ENCODE peak calls at places on chromosomes 2 and 18, in seven cellular contexts. One of them, this sample, is unnamed.
A peak's percentile ranks its signal among the peaks of the same experiment; 100 is the strongest.

GRCh38 chr2:136048886-136049832 is 63.7 kb upstream of the DARS1 start:
- DNase-seq in kidney: no peak
- DNase-seq in choroid plexus epithelial cell: no peak
- DNase-seq in foreskin fibroblast: no peak
- DNase-seq in endothelial cell of umbilical vein: no peak
- DNase-seq in fibroblast of mammary gland: no peak
- DNase-seq in CD8-positive, alpha-beta T cell: no peak
- DNase-seq in this sample: no peak

GRCh38 chr2:170115501-170116229 is 62.3 kb upstream of the MYO3B start:
- DNase-seq in kidney: no peak
- DNase-seq in choroid plexus epithelial cell: no peak
- DNase-seq in foreskin fibroblast: no peak
- DNase-seq in endothelial cell of umbilical vein: no peak
- DNase-seq in fibroblast of mammary gland: no peak
- DNase-seq in CD8-positive, alpha-beta T cell: no peak
- DNase-seq in this sample: no peak

GRCh38 chr2:220871909-220872308 is 700.2 kb downstream of the EPHA4 start:
- DNase-seq in kidney: no peak
- DNase-seq in choroid plexus epithelial cell: no peak
- DNase-seq in foreskin fibroblast: no peak
- DNase-seq in endothelial cell of umbilical vein: no peak
- DNase-seq in fibroblast of mammary gland: no peak
- DNase-seq in CD8-positive, alpha-beta T cell: no peak
- DNase-seq in this sample: no peak

GRCh38 chr2:238493880-238494572 is 67.3 kb downstream of the ASB1 start:
- DNase-seq in kidney: no peak
- DNase-seq in choroid plexus epithelial cell: no peak
- DNase-seq in foreskin fibroblast: no peak
- DNase-seq in endothelial cell of umbilical vein: no peak
- DNase-seq in fibroblast of mammary gland: no peak
- DNase-seq in CD8-positive, alpha-beta T cell: peak; percentile 34
- DNase-seq in this sample: no peak

GRCh38 chr2:15959331-15960153 is 19.2 kb downstream of the MYCN start:
- DNase-seq in kidney: no peak
- DNase-seq in choroid plexus epithelial cell: no peak
- DNase-seq in foreskin fibroblast: no peak
- DNase-seq in endothelial cell of umbilical vein: no peak
- DNase-seq in fibroblast of mammary gland: no peak
- DNase-seq in CD8-positive, alpha-beta T cell: no peak
- DNase-seq in this sample: no peak

GRCh38 chr2:189466656-189467055 is 25.4 kb downstream of the WDR75 start:
- DNase-seq in kidney: no peak
- DNase-seq in choroid plexus epithelial cell: peak; percentile 79
- DNase-seq in foreskin fibroblast: no peak
- DNase-seq in endothelial cell of umbilical vein: peak; percentile 60
- DNase-seq in fibroblast of mammary gland: peak; percentile 46
- DNase-seq in CD8-positive, alpha-beta T cell: no peak
- DNase-seq in this sample: peak; percentile 15

GRCh38 chr18:50745946-50746345 is 73.9 kb downstream of the MRO start:
- DNase-seq in kidney: no peak
- DNase-seq in choroid plexus epithelial cell: no peak
- DNase-seq in foreskin fibroblast: no peak
- DNase-seq in endothelial cell of umbilical vein: no peak
- DNase-seq in fibroblast of mammary gland: no peak
- DNase-seq in CD8-positive, alpha-beta T cell: no peak
- DNase-seq in this sample: no peak

GRCh38 chr2:202377308-202377736 is 1.2 kb downstream of the BMPR2 start:
- DNase-seq in kidney: peak; percentile 85
- DNase-seq in choroid plexus epithelial cell: peak; percentile 31
- DNase-seq in foreskin fibroblast: peak; percentile 48
- DNase-seq in endothelial cell of umbilical vein: peak; percentile 40
- DNase-seq in fibroblast of mammary gland: peak; percentile 32
- DNase-seq in CD8-positive, alpha-beta T cell: no peak
- DNase-seq in this sample: no peak

GRCh38 chr18:79272916-79273315 is 122.8 kb upstream of the NFATC1 start:
- DNase-seq in kidney: no peak
- DNase-seq in choroid plexus epithelial cell: no peak
- DNase-seq in foreskin fibroblast: no peak
- DNase-seq in endothelial cell of umbilical vein: peak; percentile 47
- DNase-seq in fibroblast of mammary gland: no peak
- DNase-seq in CD8-positive, alpha-beta T cell: no peak
- DNase-seq in this sample: no peak

GRCh38 chr2:174625031-174625430 is 27.4 kb upstream of the WIPF1 start:
- DNase-seq in kidney: no peak
- DNase-seq in choroid plexus epithelial cell: no peak
- DNase-seq in foreskin fibroblast: no peak
- DNase-seq in endothelial cell of umbilical vein: no peak
- DNase-seq in fibroblast of mammary gland: no peak
- DNase-seq in CD8-positive, alpha-beta T cell: no peak
- DNase-seq in this sample: no peak

GRCh38 chr2:174623106-174623680 is 25.6 kb upstream of the WIPF1 start:
- DNase-seq in kidney: no peak
- DNase-seq in choroid plexus epithelial cell: no peak
- DNase-seq in foreskin fibroblast: no peak
- DNase-seq in endothelial cell of umbilical vein: no peak
- DNase-seq in fibroblast of mammary gland: no peak
- DNase-seq in CD8-positive, alpha-beta T cell: no peak
- DNase-seq in this sample: no peak

GRCh38 chr2:174627216-174627615 is 29.6 kb upstream of the WIPF1 start:
- DNase-seq in kidney: no peak
- DNase-seq in choroid plexus epithelial cell: no peak
- DNase-seq in foreskin fibroblast: no peak
- DNase-seq in endothelial cell of umbilical vein: no peak
- DNase-seq in fibroblast of mammary gland: no peak
- DNase-seq in CD8-positive, alpha-beta T cell: no peak
- DNase-seq in this sample: no peak

GRCh38 chr2:174621323-174621722 is 23.7 kb upstream of the WIPF1 start:
- DNase-seq in kidney: no peak
- DNase-seq in choroid plexus epithelial cell: no peak
- DNase-seq in foreskin fibroblast: no peak
- DNase-seq in endothelial cell of umbilical vein: no peak
- DNase-seq in fibroblast of mammary gland: no peak
- DNase-seq in CD8-positive, alpha-beta T cell: no peak
- DNase-seq in this sample: no peak

DNA sequence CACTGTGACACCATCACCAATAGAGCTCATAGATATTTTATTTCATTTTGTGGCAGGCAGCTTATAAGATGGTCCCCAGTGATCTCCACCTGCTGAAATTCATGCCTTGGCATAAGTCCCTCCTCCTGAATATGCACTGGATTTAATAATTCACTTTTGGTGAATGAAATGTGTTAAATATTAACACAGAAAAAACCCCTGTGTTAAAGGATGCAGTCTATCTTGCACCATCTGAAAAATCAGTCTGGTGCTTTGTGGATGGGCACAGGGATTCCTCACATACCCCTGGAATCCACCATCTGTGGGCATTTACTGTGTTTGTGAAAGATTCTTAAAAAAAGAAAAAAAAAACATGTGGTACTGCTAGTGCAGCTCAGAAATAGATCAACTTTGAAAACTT is 26.1 kb upstream of the WIPF1 start:
- DNase-seq in kidney: no peak
- DNase-seq in choroid plexus epithelial cell: no peak
- DNase-seq in foreskin fibroblast: no peak
- DNase-seq in endothelial cell of umbilical vein: no peak
- DNase-seq in fibroblast of mammary gland: no peak
- DNase-seq in CD8-positive, alpha-beta T cell: no peak
- DNase-seq in this sample: no peak
- H3K4me3 ChIP-seq in kidney: no peak overlapping the region
- H3K4me3 ChIP-seq in choroid plexus epithelial cell: no peak overlapping the region
- H3K4me3 ChIP-seq in foreskin fibroblast: no peak overlapping the region
- H3K4me3 ChIP-seq in endothelial cell of umbilical vein: no peak overlapping the region
- H3K4me3 ChIP-seq in fibroblast of mammary gland: no peak overlapping the region
- H3K4me3 ChIP-seq in CD8-positive, alpha-beta T cell: no peak overlapping the region
- H3K4me3 ChIP-seq in this sample: no peak overlapping the region

GRCh38 chr2:178397002-178397605 is 53.9 kb downstream of the PRKRA start:
- DNase-seq in kidney: no peak
- DNase-seq in choroid plexus epithelial cell: peak; percentile 71
- DNase-seq in foreskin fibroblast: no peak
- DNase-seq in endothelial cell of umbilical vein: peak; percentile 59
- DNase-seq in fibroblast of mammary gland: peak; percentile 64
- DNase-seq in CD8-positive, alpha-beta T cell: no peak
- DNase-seq in this sample: peak; percentile 56

GRCh38 chr2:178394816-178395215 is 56.2 kb downstream of the PRKRA start:
- DNase-seq in kidney: no peak
- DNase-seq in choroid plexus epithelial cell: no peak
- DNase-seq in foreskin fibroblast: no peak
- DNase-seq in endothelial cell of umbilical vein: no peak
- DNase-seq in fibroblast of mammary gland: no peak
- DNase-seq in CD8-positive, alpha-beta T cell: no peak
- DNase-seq in this sample: no peak

GRCh38 chr2:178392215-178392614 is 58.8 kb downstream of the PRKRA start:
- DNase-seq in kidney: no peak
- DNase-seq in choroid plexus epithelial cell: peak; percentile 22
- DNase-seq in foreskin fibroblast: peak; percentile 68
- DNase-seq in endothelial cell of umbilical vein: no peak
- DNase-seq in fibroblast of mammary gland: peak; percentile 60
- DNase-seq in CD8-positive, alpha-beta T cell: no peak
- DNase-seq in this sample: peak; percentile 49

GRCh38 chr2:178395295-178395694 is 55.7 kb downstream of the PRKRA start:
- DNase-seq in kidney: no peak
- DNase-seq in choroid plexus epithelial cell: no peak
- DNase-seq in foreskin fibroblast: no peak
- DNase-seq in endothelial cell of umbilical vein: no peak
- DNase-seq in fibroblast of mammary gland: no peak
- DNase-seq in CD8-positive, alpha-beta T cell: no peak
- DNase-seq in this sample: no peak

GRCh38 chr2:178395941-178396585 is 54.9 kb downstream of the PRKRA start:
- DNase-seq in kidney: no peak
- DNase-seq in choroid plexus epithelial cell: no peak
- DNase-seq in foreskin fibroblast: no peak
- DNase-seq in endothelial cell of umbilical vein: no peak
- DNase-seq in fibroblast of mammary gland: no peak
- DNase-seq in CD8-positive, alpha-beta T cell: no peak
- DNase-seq in this sample: no peak
- TF ChIP-seq CTCF in kidney: no peak
- TF ChIP-seq CTCF in choroid plexus epithelial cell: no peak
- TF ChIP-seq CTCF in foreskin fibroblast: no peak
- TF ChIP-seq CTCF in endothelial cell of umbilical vein: no peak
- TF ChIP-seq CTCF in fibroblast of mammary gland: no peak
- TF ChIP-seq CTCF in CD8-positive, alpha-beta T cell: no peak
- TF ChIP-seq CTCF in this sample: no peak

GRCh38 chr2:207762146-207762545 is 7.6 kb downstream of the FZD5 start:
- DNase-seq in kidney: no peak
- DNase-seq in choroid plexus epithelial cell: no peak
- DNase-seq in foreskin fibroblast: no peak
- DNase-seq in endothelial cell of umbilical vein: no peak
- DNase-seq in fibroblast of mammary gland: no peak
- DNase-seq in CD8-positive, alpha-beta T cell: no peak
- DNase-seq in this sample: no peak

GRCh38 chr2:207765541-207765940 is 4.2 kb downstream of the FZD5 start:
- DNase-seq in kidney: no peak
- DNase-seq in choroid plexus epithelial cell: no peak
- DNase-seq in foreskin fibroblast: no peak
- DNase-seq in endothelial cell of umbilical vein: no peak
- DNase-seq in fibroblast of mammary gland: no peak
- DNase-seq in CD8-positive, alpha-beta T cell: no peak
- DNase-seq in this sample: no peak

GRCh38 chr2:207765960-207766582 is 3.6 kb downstream of the FZD5 start:
- DNase-seq in kidney: no peak
- DNase-seq in choroid plexus epithelial cell: no peak
- DNase-seq in foreskin fibroblast: no peak
- DNase-seq in endothelial cell of umbilical vein: no peak
- DNase-seq in fibroblast of mammary gland: no peak
- DNase-seq in CD8-positive, alpha-beta T cell: no peak
- DNase-seq in this sample: no peak

GRCh38 chr2:207763308-207763707 is 6.4 kb downstream of the FZD5 start:
- DNase-seq in kidney: no peak
- DNase-seq in choroid plexus epithelial cell: no peak
- DNase-seq in foreskin fibroblast: no peak
- DNase-seq in endothelial cell of umbilical vein: no peak
- DNase-seq in fibroblast of mammary gland: no peak
- DNase-seq in CD8-positive, alpha-beta T cell: no peak
- DNase-seq in this sample: no peak

GRCh38 chr2:207764096-207764630 is 5.5 kb downstream of the FZD5 start:
- DNase-seq in kidney: no peak
- DNase-seq in choroid plexus epithelial cell: no peak
- DNase-seq in foreskin fibroblast: no peak
- DNase-seq in endothelial cell of umbilical vein: no peak
- DNase-seq in fibroblast of mammary gland: no peak
- DNase-seq in CD8-positive, alpha-beta T cell: no peak
- DNase-seq in this sample: no peak
- H3K4me3 ChIP-seq in kidney: no peak overlapping the region
- H3K4me3 ChIP-seq in choroid plexus epithelial cell: no peak overlapping the region
- H3K4me3 ChIP-seq in foreskin fibroblast: no peak overlapping the region
- H3K4me3 ChIP-seq in endothelial cell of umbilical vein: no peak overlapping the region
- H3K4me3 ChIP-seq in fibroblast of mammary gland: no peak overlapping the region
- H3K4me3 ChIP-seq in CD8-positive, alpha-beta T cell: no peak overlapping the region
- H3K4me3 ChIP-seq in this sample: no peak overlapping the region

GRCh38 chr2:47086054-47086471 is 69.0 kb downstream of the STPG4 start:
- DNase-seq in kidney: no peak
- DNase-seq in choroid plexus epithelial cell: no peak
- DNase-seq in foreskin fibroblast: no peak
- DNase-seq in endothelial cell of umbilical vein: peak; percentile 62
- DNase-seq in fibroblast of mammary gland: no peak
- DNase-seq in CD8-positive, alpha-beta T cell: no peak
- DNase-seq in this sample: no peak

GRCh38 chr2:47087051-47087450 is 68.1 kb downstream of the STPG4 start:
- DNase-seq in kidney: no peak
- DNase-seq in choroid plexus epithelial cell: no peak
- DNase-seq in foreskin fibroblast: no peak
- DNase-seq in endothelial cell of umbilical vein: no peak
- DNase-seq in fibroblast of mammary gland: no peak
- DNase-seq in CD8-positive, alpha-beta T cell: no peak
- DNase-seq in this sample: no peak

GRCh38 chr2:47086571-47086970 is 68.5 kb downstream of the STPG4 start:
- DNase-seq in kidney: peak; percentile 84
- DNase-seq in choroid plexus epithelial cell: no peak
- DNase-seq in foreskin fibroblast: no peak
- DNase-seq in endothelial cell of umbilical vein: no peak
- DNase-seq in fibroblast of mammary gland: no peak
- DNase-seq in CD8-positive, alpha-beta T cell: no peak
- DNase-seq in this sample: no peak

GRCh38 chr2:47089083-47089464 is 66.0 kb downstream of the STPG4 start:
- DNase-seq in kidney: no peak
- DNase-seq in choroid plexus epithelial cell: peak; percentile 78
- DNase-seq in foreskin fibroblast: no peak
- DNase-seq in endothelial cell of umbilical vein: no peak
- DNase-seq in fibroblast of mammary gland: peak; percentile 72
- DNase-seq in CD8-positive, alpha-beta T cell: no peak
- DNase-seq in this sample: peak; percentile 59

DNA sequence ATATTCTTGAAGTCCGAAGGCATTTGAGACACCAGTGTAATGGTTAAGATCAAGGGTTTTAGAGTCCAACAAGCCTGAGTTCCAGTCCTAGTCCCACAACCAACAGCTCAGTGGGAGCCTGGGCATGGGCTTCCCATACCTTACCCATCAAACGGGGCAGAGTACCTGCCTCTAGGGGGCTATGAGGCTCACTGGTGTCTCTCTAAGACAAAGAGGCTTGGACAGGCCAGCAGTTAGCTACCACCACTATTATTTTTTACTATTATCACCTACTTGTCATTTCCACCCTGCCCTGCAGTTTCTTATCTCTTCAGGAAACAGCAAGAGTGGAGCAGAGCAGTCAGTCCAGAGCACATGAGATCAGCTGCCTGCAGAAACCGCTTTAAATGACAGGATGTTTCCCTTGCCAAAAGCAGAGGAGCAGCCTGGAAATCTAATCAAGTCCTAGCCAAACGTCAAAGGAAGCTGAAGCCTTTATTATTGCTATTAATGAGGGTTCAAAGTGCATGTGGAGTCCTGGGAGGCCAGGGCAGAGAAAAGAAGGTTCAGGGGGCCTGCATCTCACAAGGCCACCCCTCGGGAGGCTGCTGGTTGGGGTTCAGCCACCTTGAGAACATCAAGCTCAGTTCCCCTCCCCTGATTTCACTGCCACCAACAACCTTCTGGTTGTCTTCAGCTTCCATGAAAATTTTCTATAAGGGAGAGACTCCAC is 66.6 kb downstream of the STPG4 start:
- DNase-seq in kidney: no peak
- DNase-seq in choroid plexus epithelial cell: peak; percentile 70
- DNase-seq in foreskin fibroblast: no peak
- DNase-seq in endothelial cell of umbilical vein: peak; percentile 95
- DNase-seq in fibroblast of mammary gland: no peak
- DNase-seq in CD8-positive, alpha-beta T cell: no peak
- DNase-seq in this sample: peak; percentile 47
- TF ChIP-seq CTCF in kidney: no peak
- TF ChIP-seq CTCF in choroid plexus epithelial cell: peak; percentile 49
- TF ChIP-seq CTCF in foreskin fibroblast: peak; percentile 19
- TF ChIP-seq CTCF in endothelial cell of umbilical vein: peak; percentile 41
- TF ChIP-seq CTCF in fibroblast of mammary gland: peak; percentile 22
- TF ChIP-seq CTCF in CD8-positive, alpha-beta T cell: no peak
- TF ChIP-seq CTCF in this sample: peak; percentile 27